ENCODE peak calls at places on chromosomes 2 and 18, in seven cellular contexts. M is adipocyte; F is lung; H is stimulated activated CD8-positive, alpha-beta memory T cell treated with anti-CD3 and anti-CD28 coated beads, Interleukin-7, amount 100 ng/mL, for 4 hours; J is HFFc6; E is activated naive CD8-positive, alpha-beta T cell treated with anti-CD3 and anti-CD28 coated beads, Interleukin-2, amount 10 ng/mL, durations not matched to agents 7 days and 5 days; Q is A549. U is an unnamed sample.

GRCh38 chr2:14907014-14907612 is 274.6 kb downstream of the LRATD1 start:
- DNase-seq in M (no peak), F (no peak), H (no peak), J (no peak), E (no peak), Q (peak), U (no peak)

GRCh38 chr2:169034256-169034655 is 3.1 kb upstream of the ABCB11 start:
- DNase-seq in M (no peak), F (no peak), H (no peak), J (no peak), E (no peak), Q (peak), U (no peak)

GRCh38 chr2:198961555-198961954 is 496.2 kb downstream of the SATB2 start:
- DNase-seq in M (no peak), F (no peak), H (no peak), J (no peak), E (no peak), Q (peak), U (no peak)

GRCh38 chr2:43007901-43008300 is 215.5 kb upstream of the HAAO start:
- DNase-seq in M (no peak), F (no peak), H (no peak), J (no peak), E (peak), Q (no peak), U (no peak)

GRCh38 chr2:159904565-159905281 is 106.7 kb upstream of the CD302 start:
- DNase-seq in M (peak), F (peak), H (peak), J (no peak), E (peak), Q (peak), U (peak)

GRCh38 chr2:55311444-55311870 is 42.4 kb upstream of the MTIF2 start:
- DNase-seq in M (peak), F (no peak), H (no peak), J (peak), E (no peak), Q (peak), U (no peak)

GRCh38 chr2:111049792-111050640 is 70.7 kb upstream of the BCL2L11 start:
- DNase-seq in M (no peak), F (no peak), H (no peak), J (no peak), E (no peak), Q (no peak), U (no peak)

GRCh38 chr2:133812826-133813617 is 244.8 kb upstream of the NCKAP5 start:
- DNase-seq in M (peak), F (no peak), H (no peak), J (peak), E (no peak), Q (peak), U (no peak)

GRCh38 chr2:153595939-153596338 is 117.4 kb upstream of the RPRM start:
- DNase-seq in M (no peak), F (no peak), H (no peak), J (no peak), E (no peak), Q (peak), U (no peak)

GRCh38 chr2:150191349-150191748 is 296.1 kb downstream of the RND3 start:
- DNase-seq in M (no peak), F (no peak), H (no peak), J (peak), E (no peak), Q (no peak), U (no peak)

GRCh38 chr2:72211777-72212515 is 64.3 kb upstream of the CYP26B1 start:
- DNase-seq in M (peak), F (no peak), H (no peak), J (peak), E (no peak), Q (no peak), U (no peak)

GRCh38 chr2:235505210-235505741 is 11.4 kb downstream of the AGAP1 start:
- DNase-seq in M (no peak), F (no peak), H (no peak), J (no peak), E (no peak), Q (no peak), U (no peak)

GRCh38 chr18:76328145-76328544 is 166.9 kb downstream of the ZNF516 start:
- DNase-seq in M (no peak), F (no peak), H (no peak), J (no peak), E (no peak), Q (no peak), U (no peak)

GRCh38 chr2:187655001-187655400 is 100.8 kb upstream of the TFPI start:
- DNase-seq in M (no peak), F (no peak), H (no peak), J (no peak), E (no peak), Q (no peak), U (no peak)

GRCh38 chr2:73284296-73285161 is at the start of gene FBXO41:
- DNase-seq in M (peak), F (no peak), H (peak), J (no peak), E (peak), Q (peak), U (peak)

GRCh38 chr18:76380127-76380729 is 114.8 kb downstream of the ZNF516 start:
- DNase-seq in M (no peak), F (no peak), H (no peak), J (no peak), E (no peak), Q (no peak), U (no peak)

GRCh38 chr18:39344487-39344886 is 1778.9 kb upstream of the CELF4 start:
- DNase-seq in M (no peak), F (no peak), H (no peak), J (no peak), E (no peak), Q (no peak), U (no peak)

GRCh38 chr2:47336259-47337238 is 66.4 kb upstream of the MSH2 start:
- DNase-seq in M (no peak), F (no peak), H (no peak), J (no peak), E (no peak), Q (no peak), U (no peak)

GRCh38 chr2:47174731-47175361 is 19.7 kb upstream of the STPG4 start:
- DNase-seq in M (peak), F (peak), H (peak), J (peak), E (no peak), Q (peak), U (no peak)

GRCh38 chr2:106078091-106078490 is 116.0 kb downstream of the UXS1 start:
- DNase-seq in M (no peak), F (no peak), H (no peak), J (no peak), E (no peak), Q (no peak), U (no peak)

GRCh38 chr2:190277234-190278112 is 42.2 kb downstream of the HIBCH start:
- DNase-seq in M (peak), F (no peak), H (no peak), J (peak), E (no peak), Q (peak), U (no peak)

GRCh38 chr2:177784449-177784845 is 288.1 kb downstream of the PDE11A start:
- DNase-seq in M (peak), F (no peak), H (no peak), J (peak), E (no peak), Q (no peak), U (no peak)

GRCh38 chr2:69095246-69095645 is 82.3 kb downstream of the ANTXR1 start:
- DNase-seq in M (peak), F (no peak), H (no peak), J (peak), E (no peak), Q (no peak), U (no peak)

GRCh38 chr2:70121627-70122372 is 34.5 kb downstream of the PCBP1 start:
- DNase-seq in M (no peak), F (no peak), H (no peak), J (no peak), E (no peak), Q (no peak), U (no peak)

U was measured in activated CD8-positive, alpha-beta memory T cell treated with anti-CD3 and anti-CD28 coated beads for 4 hours.